ENCODE peak calls at places on chromosomes 12 and 14, in six cellular contexts. O, Z, J, H, Y and X are unnamed samples.
A peak's percentile ranks its signal among the peaks of the same experiment; 100 is the strongest.

GRCh38 chr14:66509874-66510273 is 1.9 kb downstream of the GPHN start:
- DNase-seq in H (no peak), J (no peak), Z (no peak), Y (no peak), O (no peak), X (no peak)

GRCh38 chr12:76765598-76765997 is 1.7 kb downstream of the ZDHHC17 start:
- DNase-seq in O (no peak), Y (no peak), J (no peak), Z (no peak), H (no peak), X (no peak)

GRCh38 chr12:6968426-6968825 is 2.0 kb downstream of the PHB2 start:
- DNase-seq in H (no peak), Y (no peak), O (no peak), J (no peak), Z (no peak), X (no peak)

GRCh38 chr14:54440037-54440436 is 1.1 kb downstream of the CNIH1 start:
- DNase-seq in Y (no peak), J (no peak), H (no peak), O (no peak), Z (no peak), X (no peak)

GRCh38 chr14:22510527-22511110 is 78.4 kb downstream of the DAD1 start:
- DNase-seq in H (no peak), O (no peak), Z (no peak), Y (no peak), J (no peak), X (no peak)

GRCh38 chr12:126480396-126480795 is 1415.2 kb downstream of the AACS start:
- DNase-seq in O (no peak), H (no peak), Z (no peak), Y (no peak), J (no peak), X (no peak)

GRCh38 chr12:47733142-47733541 is 7.9 kb upstream of the ENDOU start:
- DNase-seq in Z (no peak), J (no peak), O (no peak), H (no peak), Y (no peak), X (no peak)

GRCh38 chr12:14948672-14949071 is 10.3 kb upstream of the ERP27 start:
- DNase-seq in J (peak; percentile 67), H (no peak), O (peak; percentile 66), Z (no peak), Y (peak; percentile 69), X (no peak)

GRCh38 chr14:30709201-30709600 is 87.1 kb downstream of the SCFD1 start:
- DNase-seq in Y (no peak), H (no peak), O (no peak), J (no peak), Z (no peak), X (no peak)

GRCh38 chr12:2960432-2960956 is 1.3 kb downstream of the TEAD4 start:
- DNase-seq in O (peak; percentile 58), Y (no peak), H (no peak), Z (no peak), J (no peak), X (no peak)

GRCh38 chr14:80637726-80638619 is 303.6 kb downstream of the CEP128 start:
- DNase-seq in O (no peak), J (no peak), Z (no peak), H (no peak), Y (peak; percentile 1), X (no peak)

GRCh38 chr12:991350-992278 is 591 bp downstream of the ERC1 start:
- DNase-seq in Z (peak; percentile 42), Y (peak; percentile 10), H (no peak), J (no peak), O (no peak), X (peak; percentile 5)

GRCh38 chr12:76158518-76159321 is 74.2 kb upstream of the NAP1L1 start:
- DNase-seq in H (no peak), J (peak; percentile 67), Z (peak; percentile 66), Y (peak; percentile 93), O (peak; percentile 61), X (peak; percentile 40)

GRCh38 chr14:60350366-60350720 is 101.3 kb downstream of the PPM1A start:
- DNase-seq in J (no peak), Y (no peak), Z (no peak), O (no peak), H (no peak), X (no peak)